ENCODE peak calls at places on chromosomes 13 and 19, in four cellular contexts. L is A673, O is fibroblast of lung, W is neural progenitor cell. S is an unnamed sample.

GRCh38 chr13:78997902-78998654 is 339.1 kb upstream of the OBI1 start:
- DNase-seq in W (no peak), O (no peak), L (no peak), S (no peak)

GRCh38 chr13:112322562-112322961 is 53.6 kb upstream of the SPACA7 start:
- DNase-seq in O (no peak), W (no peak), L (no peak), S (no peak)

GRCh38 chr19:1567116-1567847 is 843 bp downstream of the MEX3D start:
- DNase-seq in O (no peak), W (peak; percentile 63), L (no peak), S (no peak)

GRCh38 chr13:48235100-48235813 is 2.3 kb downstream of the ITM2B start:
- DNase-seq in O (peak; percentile 42), W (peak; percentile 42), L (peak; percentile 71), S (no peak)

GRCh38 chr13:62293081-62293480 is 877.4 kb upstream of the PCDH20 start:
- DNase-seq in O (peak; percentile 24), L (no peak), W (no peak), S (no peak)

GRCh38 chr19:21891086-21891485 is 55.1 kb upstream of the ZNF43 start:
- DNase-seq in W (no peak), L (no peak), O (no peak), S (no peak)

GRCh38 chr19:42360787-42361544 is 29.1 kb downstream of the CNFN start:
- DNase-seq in L (no peak), O (no peak), W (peak; percentile 80), S (no peak)

GRCh38 chr19:18468517-18468916 is 30.6 kb upstream of the ISYNA1 start:
- DNase-seq in O (no peak), L (no peak), W (no peak), S (no peak)

GRCh38 chr13:52048516-52048915 is 24.0 kb downstream of the UTP14C start:
- DNase-seq in W (no peak), O (peak; percentile 28), L (no peak), S (no peak)

GRCh38 chr13:85520445-85520844 is 278.8 kb downstream of the SLITRK6 start:
- DNase-seq in W (no peak), O (peak; percentile 94), L (no peak), S (no peak)

GRCh38 chr19:49475995-49476880 is 2.2 kb downstream of the FLT3LG start:
- DNase-seq in O (peak; percentile 35), W (peak; percentile 94), L (peak; percentile 83), S (no peak)

GRCh38 chr13:95480131-95480545 is 72.4 kb upstream of the CLDN10 start:
- DNase-seq in O (no peak), W (no peak), L (peak; percentile 16), S (no peak)

GRCh38 chr13:100753391-100753790 is 78.8 kb upstream of the TMTC4 start:
- DNase-seq in L (no peak), W (no peak), O (no peak), S (no peak)

GRCh38 chr19:18340990-18341868 is 831 bp downstream of the PGPEP1 start:
- DNase-seq in O (no peak), L (peak; percentile 64), W (peak; percentile 39), S (no peak)

GRCh38 chr19:47471733-47472457 is at the start of gene SLC8A2:
- DNase-seq in W (peak; percentile 97), O (peak; percentile 74), L (peak; percentile 92), S (peak; percentile 9)

GRCh38 chr19:47469419-47469700 is 2.3 kb downstream of the SLC8A2 start:
- DNase-seq in L (no peak), W (no peak), O (no peak), S (no peak)

GRCh38 chr19:47469719-47470118 is 2.0 kb downstream of the SLC8A2 start:
- DNase-seq in O (no peak), W (no peak), L (no peak), S (no peak)

GRCh38 chr19:47471381-47471732 is 336 bp downstream of the SLC8A2 start:
- DNase-seq in W (no peak), O (no peak), L (no peak), S (no peak)

GRCh38 chr19:47470447-47471195 is 1.1 kb downstream of the SLC8A2 start:
- DNase-seq in O (no peak), W (no peak), L (no peak), S (no peak)
- H3K4me3 ChIP-seq in O (no peak overlapping the region), W (peak overlapping the region; percentile 73), L (peak overlapping the region; percentile 62), S (no peak overlapping the region)

DNA sequence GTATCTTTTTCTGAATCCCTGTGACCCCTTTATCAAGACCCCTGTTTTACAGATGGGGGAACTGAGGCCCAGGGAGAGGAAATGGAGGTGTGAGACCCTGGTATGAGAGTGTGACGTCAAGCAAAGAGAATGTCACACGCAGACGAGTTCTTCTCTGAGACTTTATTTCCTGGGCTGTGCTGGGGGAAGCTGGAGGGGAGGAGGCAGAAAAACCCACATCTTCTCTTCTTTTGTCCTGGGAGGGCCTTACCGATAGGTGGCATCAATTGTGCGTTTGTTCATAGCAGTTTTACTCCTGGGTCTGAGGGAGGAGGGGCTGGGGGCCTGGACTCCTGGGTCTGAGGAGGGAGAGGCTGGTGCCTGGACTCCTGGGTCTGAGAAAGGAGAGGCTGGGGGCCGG is 4.9 kb upstream of the KLK15 start:
- DNase-seq in O (no peak), L (peak; percentile 51), W (peak; percentile 30), S (no peak)
- TF ChIP-seq CTCF in O (no peak), L (peak; percentile 44), W (peak; percentile 33), S (peak; percentile 9)

GRCh38 chr13:50014404-50014803 is 840 bp upstream of the KCNRG start:
- DNase-seq in L (no peak), O (no peak), W (no peak), S (no peak)
- H3K36me3 ChIP-seq in L (peaks cover 32% of the 10 kb centered on the region), O (no peaks in the 10 kb centered on the region), W (peaks cover 27% of the 10 kb centered on the region), S (no peaks in the 10 kb centered on the region)

GRCh38 chr19:13027557-13027956 is 32.3 kb downstream of the NFIX start:
- DNase-seq in W (no peak), O (no peak), L (no peak), S (no peak)
- H3K4me3 ChIP-seq in W (no peak overlapping the region), O (peak overlapping the region; percentile 73), L (no peak overlapping the region), S (no peak overlapping the region)

DNA sequence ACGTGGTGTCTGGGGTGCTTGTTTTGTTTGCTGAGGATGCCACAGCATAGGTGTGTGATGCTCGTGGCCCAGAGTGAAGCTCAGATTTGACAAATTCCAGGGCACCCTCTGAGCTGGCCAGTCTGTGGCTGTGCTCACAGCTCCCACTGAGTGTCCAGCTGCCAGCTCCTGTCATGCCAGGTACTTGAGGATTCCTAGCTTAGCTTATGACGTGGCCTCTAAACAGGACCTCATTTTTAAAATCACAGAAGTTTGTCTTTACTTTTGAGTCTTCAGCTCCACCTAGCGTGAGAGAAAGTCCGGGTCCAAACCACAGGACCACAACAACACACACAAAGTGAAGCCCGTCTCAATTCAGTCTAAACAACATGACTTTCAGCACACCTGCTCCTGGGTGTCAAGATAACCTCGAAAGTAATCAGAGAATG is 117.3 kb downstream of the RAB20 start:
- DNase-seq in W (no peak), O (peak; percentile 49), L (no peak), S (no peak)
- TF ChIP-seq CTCF in W (no peak), O (peak; percentile 42), L (no peak), S (no peak)

GRCh38 chr19:3187662-3188511 is 2.2 kb downstream of the NCLN start:
- DNase-seq in L (no peak), W (no peak), O (no peak), S (no peak)
- H3K36me3 ChIP-seq in L (peaks cover 8% of the 10 kb centered on the region), W (no peaks in the 10 kb centered on the region), O (peaks cover 9% of the 10 kb centered on the region), S (no peaks in the 10 kb centered on the region)

GRCh38 chr19:10748924-10749434 is 31.1 kb downstream of the DNM2 start:
- DNase-seq in O (no peak), L (no peak), W (no peak), S (no peak)

GRCh38 chr19:10747674-10748073 is 29.8 kb downstream of the DNM2 start:
- DNase-seq in L (no peak), O (no peak), W (no peak), S (no peak)

GRCh38 chr19:10748195-10748923 is 30.5 kb downstream of the DNM2 start:
- DNase-seq in W (no peak), O (no peak), L (no peak), S (no peak)

GRCh38 chr19:10751109-10751972 is 33.5 kb downstream of the DNM2 start:
- DNase-seq in W (no peak), L (no peak), O (no peak), S (no peak)

DNA sequence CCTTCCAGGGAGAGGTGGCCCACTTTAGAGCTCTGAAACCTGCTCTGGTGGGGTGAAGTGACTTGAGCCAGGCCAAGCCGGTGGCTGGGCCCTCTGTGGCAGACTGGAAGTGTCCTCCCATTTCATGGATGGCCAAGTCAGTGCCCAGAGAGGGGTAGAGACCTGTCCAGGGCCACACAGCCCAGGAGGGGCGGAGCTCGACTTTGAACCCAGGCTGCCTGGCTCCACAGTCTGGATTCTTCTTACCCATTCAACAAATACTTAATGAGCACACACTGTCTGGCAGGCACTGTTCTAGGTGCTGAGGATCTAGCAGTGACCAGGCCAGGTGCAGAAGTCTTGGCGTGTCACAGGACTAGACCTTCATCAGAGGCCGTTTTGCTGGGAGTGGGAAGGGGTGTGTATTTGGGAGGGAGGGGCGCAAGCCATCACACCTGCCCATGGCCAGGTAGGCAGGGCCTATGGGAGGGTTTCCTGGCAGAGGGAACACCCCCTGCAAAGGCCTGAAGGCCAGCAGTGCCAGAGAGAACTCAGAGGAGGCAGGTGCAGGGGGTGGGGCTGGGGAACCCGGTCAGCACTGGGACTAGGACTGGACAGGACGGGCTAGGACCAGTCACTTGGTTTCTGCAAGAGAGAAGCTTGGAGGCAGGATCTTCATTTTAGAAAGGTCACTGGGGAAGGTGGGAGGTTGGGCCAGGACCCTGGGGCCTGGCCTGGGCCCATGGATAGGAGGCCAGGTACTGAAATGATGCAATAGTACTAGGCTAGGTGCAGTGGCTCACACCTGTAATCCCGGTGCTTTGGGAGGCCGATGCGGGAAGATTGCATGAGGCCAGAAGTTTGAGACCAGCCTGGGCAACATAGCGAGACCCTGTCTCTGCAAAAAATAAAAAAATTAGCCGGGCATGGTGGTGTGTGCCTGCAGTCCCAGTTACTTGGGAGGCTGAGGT is 31.8 kb downstream of the DNM2 start:
- DNase-seq in O (no peak), W (no peak), L (no peak), S (no peak)
- H3K4me3 ChIP-seq in O (no peak overlapping the region), W (no peak overlapping the region), L (no peak overlapping the region), S (no peak overlapping the region)